ENCODE peak calls at places on chromosomes 12 and 14, in six cellular contexts. Y, X, Q, C, S and L are unnamed samples.

GRCh38 chr14:53979141-53979673 is 22.6 kb upstream of the BMP4 start:
- DNase-seq in Y (no peak), S (no peak), C (no peak), X (no peak), Q (peak), L (peak)

GRCh38 chr14:68884031-68885030 is 91.5 kb upstream of the ZFP36L1 start:
- DNase-seq in Y (no peak), C (peak), Q (peak), X (peak), S (no peak), L (no peak)

GRCh38 chr12:579450-580110 is 83.7 kb downstream of the NINJ2 start:
- DNase-seq in Q (no peak), C (no peak), X (no peak), Y (no peak), S (no peak), L (no peak)

GRCh38 chr14:69916396-69916795 is 37.2 kb downstream of the SMOC1 start:
- DNase-seq in Q (no peak), X (no peak), C (no peak), S (no peak), Y (no peak), L (no peak)

GRCh38 chr12:68532204-68532886 is 78.4 kb upstream of the RAP1B start:
- DNase-seq in Y (no peak), X (no peak), C (no peak), S (no peak), Q (peak), L (no peak)

GRCh38 chr14:89564291-89564957 is 147.4 kb upstream of the FOXN3 start:
- DNase-seq in S (no peak), X (no peak), C (no peak), Q (no peak), Y (no peak), L (no peak)

GRCh38 chr12:58711968-58712367 is 208.3 kb downstream of the LRIG3 start:
- DNase-seq in Y (no peak), S (no peak), Q (peak), C (no peak), X (no peak), L (no peak)

GRCh38 chr14:70237710-70238109 is 49.0 kb upstream of the SLC8A3 start:
- DNase-seq in S (no peak), Q (no peak), C (no peak), X (no peak), Y (no peak), L (no peak)

GRCh38 chr12:113263431-113263963 is 42.2 kb downstream of the TPCN1 start:
- DNase-seq in C (no peak), X (no peak), S (no peak), Y (no peak), Q (no peak), L (no peak)

GRCh38 chr12:94678396-94678795 is 28.0 kb upstream of the TMCC3 start:
- DNase-seq in X (no peak), C (no peak), Q (no peak), S (no peak), Y (no peak), L (no peak)

GRCh38 chr12:52121848-52122838 is 42.6 kb downstream of the SMIM41 start:
- DNase-seq in X (peak), C (no peak), Q (peak), S (peak), Y (peak), L (peak)

GRCh38 chr12:50110127-50110761 is 1.8 kb upstream of the COX14 start:
- DNase-seq in X (peak), C (no peak), S (no peak), Y (no peak), Q (peak), L (no peak)

GRCh38 chr14:94066089-94066676 is 14.8 kb downstream of the DDX24 start:
- DNase-seq in S (no peak), Y (no peak), Q (no peak), C (no peak), X (no peak), L (no peak)

GRCh38 chr14:37172024-37172869 is at the start of gene SLC25A21:
- DNase-seq in C (peak), S (peak), X (peak), Y (no peak), Q (peak), L (no peak)

GRCh38 chr12:93902192-93902591 is 225.0 kb downstream of the CRADD start:
- DNase-seq in S (no peak), Y (no peak), X (no peak), Q (no peak), C (no peak), L (no peak)